ENCODE peak calls at places on chromosomes 12 and 14, in eight cellular contexts. Y is right atrium auricular region; G is tibial nerve; A is PC-3; Z is ovary; L is HepG2; X is CD8-positive, alpha-beta T cell; D is H9. R is an unnamed sample.

GRCh38 chr14:103128631-103129300 is 5.5 kb downstream of the TNFAIP2 start:
- DNase-seq in G (no peak), Z (peak; percentile 27), A (peak; percentile 81), D (no peak), Y (no peak), L (no peak), X (no peak), R (peak; percentile 36)

GRCh38 chr12:109778684-109779083 is 54.5 kb downstream of the TRPV4 start:
- DNase-seq in G (no peak), X (no peak), D (no peak), L (no peak), A (no peak), Y (no peak), Z (no peak), R (no peak)

GRCh38 chr12:112261559-112261958 is 120.7 kb downstream of the HECTD4 start:
- DNase-seq in D (peak; percentile 66), Z (no peak), Y (no peak), X (no peak), G (no peak), L (peak; percentile 13), A (peak; percentile 52), R (no peak)

GRCh38 chr12:106179086-106179485 is 40.3 kb upstream of the NUAK1 start:
- DNase-seq in Y (no peak), L (peak; percentile 38), X (no peak), A (no peak), Z (peak; percentile 73), D (no peak), G (peak; percentile 47), R (no peak)

GRCh38 chr12:6694701-6695100 is 5.5 kb upstream of the ZNF384 start:
- DNase-seq in X (no peak), A (no peak), G (no peak), Y (no peak), D (no peak), L (no peak), Z (no peak), R (no peak)

GRCh38 chr12:22018860-22019259 is 27.2 kb upstream of the CMAS start:
- DNase-seq in Y (no peak), D (no peak), L (no peak), X (no peak), G (no peak), Z (no peak), A (peak; percentile 30), R (no peak)

GRCh38 chr14:91349481-91350074 is 68.0 kb downstream of the CCDC88C start:
- DNase-seq in L (no peak), X (peak; percentile 80), A (no peak), Y (no peak), G (no peak), Z (no peak), D (no peak), R (no peak)

GRCh38 chr12:43551971-43552559 is at the start of gene ADAMTS20:
- DNase-seq in X (no peak), Z (no peak), D (peak; percentile 97), L (no peak), G (no peak), Y (no peak), A (no peak), R (peak; percentile 14)

GRCh38 chr12:61097991-61098580 is 1162.1 kb upstream of the USP15 start:
- DNase-seq in Z (no peak), Y (no peak), G (no peak), D (no peak), A (no peak), X (no peak), L (no peak), R (no peak)

GRCh38 chr12:13209279-13210021 is 12.9 kb downstream of the EMP1 start:
- DNase-seq in D (no peak), Y (no peak), L (no peak), Z (no peak), G (no peak), X (no peak), A (no peak), R (peak; percentile 15)

GRCh38 chr14:89232366-89233070 is 184.5 kb downstream of the FOXN3 start:
- DNase-seq in L (peak; percentile 89), A (no peak), G (no peak), X (no peak), Z (no peak), Y (no peak), D (no peak), R (no peak)

GRCh38 chr14:23442721-23443356 is 7.4 kb upstream of the MYH7 start:
- DNase-seq in Z (no peak), X (no peak), A (no peak), Y (peak; percentile 56), D (peak; percentile 29), G (no peak), L (no peak), R (no peak)

GRCh38 chr14:96584907-96585671 is 82.9 kb downstream of the PAPOLA start:
- DNase-seq in D (no peak), X (no peak), A (no peak), L (no peak), Z (no peak), G (no peak), Y (peak; percentile 36), R (no peak)

GRCh38 chr12:27236498-27236897 is 7.6 kb upstream of the STK38L start:
- DNase-seq in G (no peak), D (no peak), X (no peak), A (peak; percentile 58), L (no peak), Y (no peak), Z (no peak), R (no peak)

GRCh38 chr12:129310346-129310745 is 457.1 kb downstream of the GLT1D1 start:
- DNase-seq in A (no peak), Z (no peak), X (no peak), Y (no peak), L (no peak), D (no peak), G (no peak), R (no peak)

GRCh38 chr14:69988979-69989378 is 109.8 kb downstream of the SMOC1 start:
- DNase-seq in Y (no peak), G (no peak), L (no peak), D (no peak), X (no peak), Z (no peak), A (no peak), R (no peak)

GRCh38 chr12:124228050-124228711 is 66.7 kb upstream of the RFLNA start:
- DNase-seq in Y (no peak), X (no peak), L (no peak), A (no peak), Z (no peak), G (no peak), D (no peak), R (no peak)

GRCh38 chr14:48690349-48690748 is 895.8 kb downstream of the RPS29 start:
- DNase-seq in X (no peak), G (no peak), Z (no peak), L (no peak), Y (no peak), A (peak; percentile 48), D (no peak), R (no peak)

GRCh38 chr12:55978393-55978792 is 4.5 kb downstream of the RAB5B start:
- DNase-seq in L (no peak), Z (no peak), Y (no peak), D (no peak), X (no peak), A (no peak), G (no peak), R (no peak)
- H3K4me1 ChIP-seq in L (peaks cover 24% of the 10 kb centered on the region), Z (peaks cover 2% of the 10 kb centered on the region), Y (no peaks in the 10 kb centered on the region), D (no peaks in the 10 kb centered on the region), X (peaks cover 13% of the 10 kb centered on the region), A (peaks cover 12% of the 10 kb centered on the region), G (peaks cover 5% of the 10 kb centered on the region), R (peaks cover 3% of the 10 kb centered on the region)

DNA sequence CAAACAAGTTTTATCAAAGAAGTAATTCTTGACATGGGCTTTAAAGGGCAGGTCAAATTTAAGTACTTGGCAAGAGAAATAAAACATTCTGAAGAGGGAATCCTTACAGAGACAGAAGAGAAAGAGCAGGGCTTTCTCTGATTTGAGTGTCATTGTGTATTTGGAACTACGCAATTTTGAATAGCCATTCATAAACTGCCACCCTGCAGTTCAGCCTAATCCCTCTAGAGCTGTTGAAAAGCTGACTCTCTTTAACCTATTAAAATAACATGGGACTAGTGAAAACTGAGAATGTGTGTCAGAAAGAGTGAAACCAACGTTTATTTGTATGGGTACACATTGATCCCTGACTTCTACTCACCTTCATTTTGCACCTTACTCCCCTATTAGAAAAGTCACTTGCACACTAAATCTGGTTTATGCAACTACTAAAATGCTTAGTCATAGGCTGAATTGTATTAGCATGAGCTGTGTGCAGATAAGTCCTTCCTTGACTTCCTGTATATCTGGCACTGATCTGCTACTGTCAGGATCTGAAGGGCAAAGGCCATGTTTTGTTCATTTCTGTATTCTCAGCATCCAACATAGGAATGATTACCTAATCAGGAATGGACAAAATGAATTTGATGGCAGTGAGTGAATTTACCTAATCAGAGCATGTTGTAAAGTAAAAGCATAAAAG is 458.9 kb downstream of the NOVA1 start:
- DNase-seq in X (no peak), L (no peak), A (peak; percentile 26), D (no peak), Z (no peak), Y (no peak), G (no peak), R (peak; percentile 30)
- H3K27ac ChIP-seq in X (no peak overlapping the region), L (no peak overlapping the region), A (no peak overlapping the region), D (no peak overlapping the region), Z (no peak overlapping the region), Y (no peak overlapping the region), G (no peak overlapping the region), R (no peak overlapping the region)

DNA sequence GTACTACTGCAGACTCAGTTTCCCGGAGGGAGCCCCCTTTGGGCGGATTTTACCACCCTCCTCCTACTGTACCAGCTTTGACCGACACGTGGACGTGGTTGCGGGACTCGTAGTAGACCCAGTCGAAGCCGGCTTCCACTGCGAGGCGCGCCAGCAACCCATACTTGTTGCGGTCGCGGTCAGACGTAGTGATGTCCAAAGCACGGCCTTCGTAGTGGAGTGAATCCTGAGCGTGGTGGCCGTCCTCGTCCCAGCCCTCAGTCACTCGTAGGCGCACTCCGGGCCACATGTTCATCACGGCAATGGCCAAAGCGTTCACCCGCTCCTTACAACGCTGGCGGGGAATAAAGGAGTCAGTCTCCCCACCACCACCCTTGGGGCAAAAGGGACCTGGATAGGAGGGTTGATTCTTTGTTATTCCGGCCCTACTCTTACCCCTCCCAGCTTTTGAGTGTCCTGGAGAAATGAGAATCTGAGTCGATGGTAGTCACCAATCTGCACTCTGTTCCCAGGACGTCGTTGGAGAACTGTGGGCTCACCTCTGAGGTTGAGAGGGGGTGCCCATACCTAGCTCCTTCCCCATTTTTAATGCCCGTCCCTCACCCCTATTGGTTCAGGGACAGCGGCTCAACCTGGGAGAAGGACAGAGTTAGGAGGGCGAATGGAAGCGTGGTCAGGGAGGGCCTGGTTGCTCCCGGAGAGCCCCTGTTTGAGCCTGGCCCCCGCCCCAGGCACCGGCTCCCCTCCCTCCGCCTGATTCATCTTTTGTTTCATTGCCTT is 3.4 kb downstream of the DHH start:
- DNase-seq in Y (no peak), A (no peak), X (no peak), D (peak; percentile 47), G (no peak), Z (no peak), L (no peak), R (no peak)
- H3K27me3 ChIP-seq in Y (no peaks in the 10 kb centered on the region), A (peaks cover 38% of the 10 kb centered on the region), X (peaks cover 59% of the 10 kb centered on the region), D (peaks cover 72% of the 10 kb centered on the region), G (peaks cover 50% of the 10 kb centered on the region), Z (peaks cover 3% of the 10 kb centered on the region), L (peaks cover 70% of the 10 kb centered on the region), R (peaks cover 77% of the 10 kb centered on the region)

GRCh38 chr12:53049582-53050318 is at the start of gene TNS2:
- DNase-seq in A (peak; percentile 61), Z (peak; percentile 81), X (no peak), G (peak; percentile 87), L (peak; percentile 72), Y (peak; percentile 95), D (peak; percentile 88), R (no peak)
- H3K4me1 ChIP-seq in A (peaks cover 74% of the 10 kb centered on the region), Z (peaks cover 41% of the 10 kb centered on the region), X (peaks cover 13% of the 10 kb centered on the region), G (peaks cover 59% of the 10 kb centered on the region), L (peaks cover 75% of the 10 kb centered on the region), Y (peaks cover 3% of the 10 kb centered on the region), D (peaks cover 26% of the 10 kb centered on the region), R (no peaks in the 10 kb centered on the region)

R was measured in foreskin keratinocyte.